ENCODE peak calls at places on chromosomes 13 and 19, in four cellular contexts. F is WTC11, G is K562, Z is HepG2. J is an unnamed sample.

GRCh38 chr19:52898101-52898500 is 666 bp upstream of the ZNF320 start:
- DNase-seq in Z (no peak), G (no peak), F (peak), J (no peak)

GRCh38 chr19:35608250-35608649 is 4.3 kb upstream of the HAUS5 start:
- DNase-seq in G (no peak), Z (no peak), F (no peak), J (peak)

GRCh38 chr19:48644839-48645651 is 942 bp downstream of the CA11 start:
- DNase-seq in G (peak), F (peak), Z (peak), J (peak)

GRCh38 chr13:49858183-49858856 is 65.8 kb upstream of the KPNA3 start:
- DNase-seq in G (no peak), Z (peak), F (no peak), J (peak)

GRCh38 chr13:64553411-64554129 is 2676.6 kb downstream of the PCDH9 start:
- DNase-seq in F (no peak), Z (no peak), G (no peak), J (no peak)

GRCh38 chr13:81874253-81874652 is 1533.3 kb upstream of the SPRY2 start:
- DNase-seq in G (no peak), Z (peak), F (no peak), J (no peak)

GRCh38 chr13:24995225-24995804 is 100.6 kb upstream of the PABPC3 start:
- DNase-seq in F (peak), G (peak), Z (peak), J (peak)

GRCh38 chr13:45511310-45512147 is 46.8 kb downstream of the COG3 start:
- DNase-seq in F (no peak), Z (peak), G (peak), J (peak)

GRCh38 chr13:94335786-94336357 is 143.6 kb downstream of the DCT start:
- DNase-seq in F (no peak), G (no peak), Z (no peak), J (no peak)

GRCh38 chr13:20461481-20461859 is 64.2 kb downstream of the CRYL1 start:
- DNase-seq in Z (no peak), G (no peak), F (no peak), J (no peak)

GRCh38 chr19:55345818-55346724 is 6.4 kb downstream of the KMT5C start:
- DNase-seq in Z (no peak), F (no peak), G (peak), J (peak)

GRCh38 chr19:43470288-43470687 is 4.9 kb upstream of the LYPD3 start:
- DNase-seq in G (no peak), Z (no peak), F (no peak), J (no peak)

GRCh38 chr19:963401-964022 is 20.6 kb upstream of the WDR18 start:
- DNase-seq in G (no peak), Z (no peak), F (no peak), J (no peak)

GRCh38 chr13:106357198-106357597 is 178.3 kb downstream of the EFNB2 start:
- DNase-seq in G (no peak), F (no peak), Z (no peak), J (no peak)

GRCh38 chr13:92224052-92224821 is 825.8 kb downstream of the GPC5 start:
- DNase-seq in F (no peak), G (no peak), Z (no peak), J (no peak)

GRCh38 chr13:101523154-101523669 is 70.7 kb downstream of the ITGBL1 start:
- DNase-seq in Z (no peak), G (no peak), F (no peak), J (no peak)

GRCh38 chr13:101522607-101523006 is 70.1 kb downstream of the ITGBL1 start:
- DNase-seq in Z (peak), G (no peak), F (no peak), J (no peak)

GRCh38 chr13:101520672-101521071 is 68.2 kb downstream of the ITGBL1 start:
- DNase-seq in G (no peak), F (no peak), Z (no peak), J (no peak)

GRCh38 chr13:101521371-101521770 is 68.9 kb downstream of the ITGBL1 start:
- DNase-seq in G (no peak), F (no peak), Z (no peak), J (no peak)

GRCh38 chr13:101523732-101524131 is 71.3 kb downstream of the ITGBL1 start:
- DNase-seq in F (no peak), G (no peak), Z (no peak), J (no peak)
- TF ChIP-seq HMGXB4 in F (no peak), G (no peak), Z (no peak), J (no peak)

GRCh38 chr19:7863157-7863970 is 10.8 kb downstream of the PRR36 start:
- DNase-seq in F (peak), G (no peak), Z (no peak), J (no peak)
- TF ChIP-seq HMGXB4 in F (peak), G (no peak), Z (no peak), J (no peak)

DNA sequence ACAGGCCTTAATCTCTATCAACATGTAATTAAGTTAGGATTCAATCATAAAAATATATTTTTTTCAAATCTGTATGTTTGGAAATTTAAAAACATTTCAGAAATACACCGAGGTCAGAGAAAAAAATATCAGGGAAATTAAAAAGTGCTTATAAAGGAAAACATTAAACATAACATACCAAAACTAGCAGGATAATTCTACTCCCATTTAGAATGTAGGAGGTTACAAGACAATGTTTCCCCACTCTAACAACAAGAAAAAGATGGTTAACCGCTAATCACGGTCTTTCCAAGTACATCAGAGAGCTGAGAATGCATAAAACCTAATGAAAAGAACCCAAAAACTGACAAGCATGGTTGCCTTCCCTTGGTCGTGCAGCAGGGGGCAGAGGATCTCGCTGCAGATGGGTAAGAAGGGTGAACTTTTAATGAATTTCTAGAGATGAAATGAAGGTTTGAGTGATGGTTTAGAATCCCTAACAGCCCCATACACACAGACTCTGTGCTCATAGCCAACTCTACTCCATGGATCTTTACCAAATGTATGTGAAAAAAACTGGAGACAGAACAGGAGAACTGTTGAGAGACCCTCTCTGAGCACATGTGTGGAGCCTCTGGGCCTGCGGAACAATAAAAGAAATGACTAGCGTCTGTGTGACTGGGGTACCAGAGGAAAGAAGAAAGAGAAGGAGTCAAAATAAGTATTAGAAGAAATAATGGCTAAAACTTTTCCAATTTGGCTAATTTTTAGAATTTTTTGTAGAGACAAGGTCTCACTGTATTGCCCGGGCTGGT is 51.3 kb upstream of the LSM14A start:
- DNase-seq in F (peak), G (peak), Z (peak), J (peak)
- TF ChIP-seq HMGXB4 in F (no peak), G (no peak), Z (no peak), J (no peak)

GRCh38 chr19:6045108-6045507 is 65.2 kb downstream of the RFX2 start:
- DNase-seq in Z (no peak), G (no peak), F (no peak), J (no peak)

GRCh38 chr19:6047256-6047655 is 63.0 kb downstream of the RFX2 start:
- DNase-seq in G (no peak), F (no peak), Z (no peak), J (no peak)

GRCh38 chr19:6048348-6048747 is 62.0 kb downstream of the RFX2 start:
- DNase-seq in F (no peak), G (no peak), Z (no peak), J (no peak)

GRCh38 chr19:6048808-6049405 is 61.4 kb downstream of the RFX2 start:
- DNase-seq in F (peak), Z (peak), G (peak), J (peak)

GRCh38 chr19:6047741-6048231 is 62.5 kb downstream of the RFX2 start:
- DNase-seq in F (peak), G (peak), Z (peak), J (peak)
- TF ChIP-seq HMGXB4 in F (no peak), G (no peak), Z (peak), J (no peak)

GRCh38 chr19:18229915-18230314 is 3.7 kb upstream of the PDE4C start:
- DNase-seq in G (no peak), Z (no peak), F (no peak), J (no peak)

GRCh38 chr19:18229474-18229873 is 3.2 kb upstream of the PDE4C start:
- DNase-seq in G (no peak), F (no peak), Z (no peak), J (no peak)

GRCh38 chr19:18232540-18233223 is 6.4 kb upstream of the PDE4C start:
- DNase-seq in Z (no peak), F (peak), G (peak), J (peak)

GRCh38 chr19:18231775-18232174 is 5.5 kb upstream of the PDE4C start:
- DNase-seq in G (peak), F (no peak), Z (no peak), J (no peak)

GRCh38 chr19:18230941-18231734 is 4.9 kb upstream of the PDE4C start:
- DNase-seq in G (no peak), Z (no peak), F (no peak), J (peak)
- TF ChIP-seq HMGXB4 in G (no peak), Z (no peak), F (no peak), J (no peak)

GRCh38 chr19:29714371-29714952 is 599 bp downstream of the C19orf12 start:
- DNase-seq in Z (no peak), G (peak), F (no peak), J (no peak)

GRCh38 chr19:29717051-29717450 is 2.0 kb upstream of the C19orf12 start:
- DNase-seq in G (no peak), F (no peak), Z (no peak), J (no peak)

GRCh38 chr19:29712744-29713516 is 2.1 kb downstream of the C19orf12 start:
- DNase-seq in G (no peak), F (no peak), Z (no peak), J (no peak)

GRCh38 chr19:29714953-29715694 is at the start of gene C19orf12:
- DNase-seq in Z (peak), F (peak), G (peak), J (peak)

GRCh38 chr19:29715695-29716581 is 877 bp upstream of the C19orf12 start:
- DNase-seq in F (no peak), G (no peak), Z (peak), J (no peak)
- TF ChIP-seq HMGXB4 in F (no peak), G (no peak), Z (no peak), J (no peak)

GRCh38 chr13:29654384-29654783 is 58.9 kb upstream of the SLC7A1 start:
- DNase-seq in Z (no peak), G (no peak), F (no peak), J (no peak)
- TF ChIP-seq HMGXB4 in Z (no peak), G (no peak), F (no peak), J (no peak)

GRCh38 chr13:109786457-109787134 is at the start of gene IRS2:
- DNase-seq in F (peak), Z (no peak), G (peak), J (peak)

GRCh38 chr13:109785892-109786450 is 412 bp downstream of the IRS2 start:
- DNase-seq in G (peak), Z (no peak), F (no peak), J (no peak)

GRCh38 chr13:109789262-109789661 is 2.9 kb upstream of the IRS2 start:
- DNase-seq in Z (no peak), G (no peak), F (no peak), J (no peak)

GRCh38 chr13:109788372-109789195 is 2.2 kb upstream of the IRS2 start:
- DNase-seq in F (no peak), G (no peak), Z (no peak), J (no peak)

DNA sequence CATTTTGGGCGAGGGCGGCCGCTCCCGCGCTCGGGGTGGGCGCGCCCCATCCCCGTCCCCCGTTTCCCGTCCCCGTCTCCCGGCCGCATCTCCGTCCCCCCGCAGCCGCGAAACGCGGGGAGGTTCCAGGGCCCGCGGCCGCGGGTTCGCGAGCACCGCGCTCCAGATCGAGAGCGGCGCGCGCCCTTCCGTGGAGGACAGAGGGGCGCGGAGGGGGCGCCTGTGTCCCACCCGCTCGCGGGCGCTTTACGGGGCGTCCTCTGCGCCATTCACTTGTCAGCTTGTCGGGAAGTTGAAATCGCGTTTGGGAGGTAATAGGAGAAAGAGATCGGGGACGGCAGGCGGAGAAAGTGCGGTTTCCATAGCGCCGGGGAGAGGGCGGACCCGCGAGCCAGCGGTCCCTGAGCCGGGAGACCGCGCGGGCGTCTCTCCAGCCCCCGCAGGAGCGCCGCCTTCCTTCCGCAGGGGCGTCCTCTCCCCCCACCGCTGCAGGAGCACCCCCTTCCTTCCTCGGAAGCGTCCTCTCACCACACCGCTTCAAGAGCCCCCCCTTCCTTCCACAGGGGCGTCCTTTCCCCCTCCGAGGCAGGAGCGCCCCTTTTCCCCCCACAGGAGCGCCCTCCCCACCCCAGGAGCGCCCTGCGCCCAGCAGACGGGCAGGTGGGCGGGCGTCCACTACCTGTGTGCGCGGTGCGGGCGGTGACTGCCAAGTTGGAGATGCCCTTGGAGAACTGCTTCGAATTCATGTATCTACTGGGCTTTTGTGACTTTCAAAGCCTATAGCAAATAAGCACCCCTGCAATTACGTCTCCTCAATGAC is 962 bp upstream of the IRS2 start:
- DNase-seq in Z (no peak), F (peak), G (peak), J (no peak)
- TF ChIP-seq HMGXB4 in Z (no peak), F (peak), G (no peak), J (no peak)

DNA sequence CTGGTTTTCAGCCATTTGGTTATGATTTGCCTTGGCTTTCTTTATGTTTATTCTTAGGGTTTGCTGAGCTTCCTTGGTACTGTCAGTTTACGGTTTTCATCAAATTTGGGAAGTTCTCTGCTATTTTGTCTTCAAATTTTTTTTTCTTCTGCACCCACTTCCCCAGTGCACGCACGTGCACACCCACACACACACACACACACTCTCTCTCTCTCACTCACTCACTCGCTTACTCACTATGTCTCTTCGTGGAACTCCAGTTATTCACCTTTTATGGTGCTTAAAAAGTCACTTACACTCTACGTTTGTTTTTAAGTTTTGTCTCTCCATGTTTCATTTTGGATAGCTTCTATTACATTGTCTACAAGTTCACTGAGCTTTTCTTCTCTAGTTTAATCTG is 7.1 kb downstream of the AKAP11 start:
- DNase-seq in G (no peak), Z (no peak), F (no peak), J (no peak)
- TF ChIP-seq HMGXB4 in G (no peak), Z (no peak), F (no peak), J (no peak)

GRCh38 chr13:113943821-113944565 is 29.9 kb downstream of the C13orf46 start:
- DNase-seq in F (no peak), Z (no peak), G (no peak), J (no peak)

GRCh38 chr13:113939129-113939904 is 34.6 kb downstream of the C13orf46 start:
- DNase-seq in F (no peak), Z (no peak), G (no peak), J (no peak)

GRCh38 chr13:113942591-113943103 is 31.2 kb downstream of the C13orf46 start:
- DNase-seq in Z (no peak), F (no peak), G (no peak), J (no peak)

GRCh38 chr13:113939905-113940339 is 34.0 kb downstream of the C13orf46 start:
- DNase-seq in F (no peak), Z (peak), G (no peak), J (no peak)

GRCh38 chr13:113941571-113942191 is 32.2 kb downstream of the C13orf46 start:
- DNase-seq in G (no peak), Z (no peak), F (no peak), J (no peak)
- TF ChIP-seq HMGXB4 in G (no peak), Z (no peak), F (no peak), J (no peak)

J was measured in A549.